ENCODE peak calls at places on chromosome 15, in five cellular contexts. K is breast epithelium, R is kidney, J is spleen, H is esophagus muscularis mucosa. A is an unnamed sample. For H3K9me3 and H3K4me1, the result is how much of the 10 kb centered on the place peaks cover.

GRCh38 chr15:84953726-84954125 is 27.9 kb upstream of the PDE8A start:
- DNase-seq in K (no peak), R (no peak), J (no peak), H (no peak), A (no peak)

GRCh38 chr15:80953953-80954778 is 35.5 kb downstream of the MESD start:
- DNase-seq in K (no peak), R (no peak), J (no peak), H (no peak), A (no peak)

GRCh38 chr15:39585871-39586301 is 5.0 kb downstream of the THBS1 start:
- DNase-seq in K (no peak), R (no peak), J (no peak), H (no peak), A (no peak)

GRCh38 chr15:64653757-64654156 is 121.6 kb downstream of the RBPMS2 start:
- DNase-seq in K (no peak), R (no peak), J (no peak), H (no peak), A (no peak)

GRCh38 chr15:74489518-74490338 is 28.8 kb upstream of the UBL7 start:
- DNase-seq in K (no peak), R (no peak), J (peak), H (no peak), A (peak)

GRCh38 chr15:40323953-40324937 is 753 bp downstream of the INAFM2 start:
- DNase-seq in K (no peak), R (peak), J (peak), H (no peak), A (peak)

GRCh38 chr15:77507911-77508310 is 87.2 kb downstream of the HMG20A start:
- DNase-seq in K (peak), R (no peak), J (no peak), H (no peak), A (no peak)

GRCh38 chr15:90860450-90860849 is 7.9 kb upstream of the FURIN start:
- DNase-seq in K (no peak), R (no peak), J (no peak), H (no peak), A (no peak)

GRCh38 chr15:101306341-101307047 is 11.4 kb upstream of the SNRPA1 start:
- DNase-seq in K (no peak), R (no peak), J (no peak), H (no peak), A (peak)

GRCh38 chr15:73605759-73606423 is 27.3 kb downstream of the NPTN start:
- DNase-seq in K (no peak), R (no peak), J (no peak), H (no peak), A (no peak)

GRCh38 chr15:66153549-66154415 is 99.8 kb downstream of the MEGF11 start:
- DNase-seq in K (no peak), R (no peak), J (no peak), H (no peak), A (no peak)

GRCh38 chr15:31216210-31216911 is 110.3 kb upstream of the KLF13 start:
- DNase-seq in K (peak), R (peak), J (peak), H (peak), A (peak)

GRCh38 chr15:67120009-67120838 is 54.8 kb downstream of the SMAD3 start:
- DNase-seq in K (no peak), R (no peak), J (no peak), H (no peak), A (no peak)

GRCh38 chr15:36177590-36178281 is 401.7 kb upstream of the CDIN1 start:
- DNase-seq in K (no peak), R (no peak), J (no peak), H (no peak), A (no peak)

GRCh38 chr15:43150171-43150929 is 17.0 kb downstream of the TMEM62 start:
- DNase-seq in K (no peak), R (no peak), J (no peak), H (no peak), A (no peak)

GRCh38 chr15:66936115-66936863 is 129.1 kb upstream of the SMAD3 start:
- DNase-seq in K (no peak), R (peak), J (no peak), H (no peak), A (no peak)

GRCh38 chr15:92821491-92822116 is 78.5 kb upstream of the CHD2 start:
- DNase-seq in K (no peak), R (no peak), J (no peak), H (no peak), A (no peak)

GRCh38 chr15:64209680-64210334 is 47.0 kb upstream of the PPIB start:
- DNase-seq in K (no peak), R (no peak), J (no peak), H (no peak), A (no peak)

GRCh38 chr15:62280625-62281024 is 115.5 kb upstream of the C2CD4B start:
- DNase-seq in K (no peak), R (no peak), J (no peak), H (peak), A (no peak)

GRCh38 chr15:29570931-29571727 is 251.1 kb downstream of the TJP1 start:
- DNase-seq in K (no peak), R (peak), J (no peak), H (peak), A (no peak)

GRCh38 chr15:68431792-68432401 is at the start of gene ITGA11:
- DNase-seq in K (peak), R (peak), J (no peak), H (peak), A (peak)

GRCh38 chr15:98002874-98003273 is 42.4 kb downstream of the ARRDC4 start:
- DNase-seq in K (no peak), R (no peak), J (no peak), H (no peak), A (no peak)

GRCh38 chr15:33026614-33027013 is 167.9 kb downstream of the FMN1 start:
- DNase-seq in K (peak), R (no peak), J (no peak), H (no peak), A (peak)

GRCh38 chr15:74454764-74455500 is 6.0 kb downstream of the UBL7 start:
- DNase-seq in K (no peak), R (no peak), J (no peak), H (no peak), A (no peak)

GRCh38 chr15:100172356-100173024 is 169.3 kb downstream of the ADAMTS17 start:
- DNase-seq in K (no peak), R (no peak), J (no peak), H (no peak), A (no peak)

GRCh38 chr15:84863480-84864428 is 20.7 kb upstream of the SLC28A1 start:
- DNase-seq in K (no peak), R (no peak), J (no peak), H (no peak), A (no peak)

GRCh38 chr15:84631706-84632272 is 22.3 kb downstream of the WDR73 start:
- DNase-seq in K (no peak), R (no peak), J (no peak), H (no peak), A (no peak)

GRCh38 chr15:48041454-48041853 is 79.3 kb upstream of the SLC24A5 start:
- DNase-seq in K (no peak), R (no peak), J (no peak), H (no peak), A (no peak)

GRCh38 chr15:101258238-101259144 is 6.6 kb upstream of the CHSY1 start:
- DNase-seq in K (no peak), R (no peak), J (peak), H (no peak), A (no peak)

GRCh38 chr15:63202858-63203257 is 13.5 kb downstream of the RAB8B start:
- DNase-seq in K (no peak), R (no peak), J (no peak), H (no peak), A (no peak)

GRCh38 chr15:38702178-38702912 is 137.7 kb upstream of the RASGRP1 start:
- DNase-seq in K (peak), R (peak), J (no peak), H (no peak), A (no peak)

GRCh38 chr15:66862878-66863335 is 160.9 kb downstream of the SMAD6 start:
- DNase-seq in K (peak), R (peak), J (peak), H (peak), A (peak)

GRCh38 chr15:70723927-70724326 is 39.4 kb downstream of the UACA start:
- DNase-seq in K (no peak), R (no peak), J (no peak), H (no peak), A (no peak)

GRCh38 chr15:29048011-29048410 is 162.2 kb downstream of the APBA2 start:
- DNase-seq in K (no peak), R (no peak), J (peak), H (no peak), A (peak)

DNA sequence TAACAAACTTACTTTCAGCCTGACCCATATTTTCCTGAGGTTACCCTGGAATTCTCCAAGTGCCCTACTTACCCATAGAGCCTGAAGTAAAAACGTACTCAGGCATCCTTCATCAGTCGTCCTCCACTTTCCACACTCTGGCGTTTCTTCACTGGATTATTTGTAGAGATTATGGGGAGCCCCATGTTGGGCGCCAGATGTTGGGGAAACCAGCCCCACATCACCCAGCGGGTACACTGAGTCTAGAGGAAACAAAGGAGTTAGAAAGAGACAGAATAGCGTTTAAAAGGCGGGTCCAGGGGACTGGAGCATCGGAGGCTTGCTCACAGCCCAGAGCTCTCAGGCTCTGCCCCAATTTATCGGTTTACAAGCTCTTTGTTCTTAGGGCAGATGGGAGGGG is 9.7 kb upstream of the SLC28A2 start:
- DNase-seq in K (no peak), R (no peak), J (no peak), H (no peak), A (no peak)
- H3K9me3 ChIP-seq in K (under half), R (under half), J (half or more), H (half or more), A (under half)

GRCh38 chr15:59232476-59232875 is 25.8 kb downstream of the LDHAL6B start:
- DNase-seq in K (no peak), R (no peak), J (no peak), H (peak), A (no peak)

GRCh38 chr15:59237119-59237853 is 30.6 kb downstream of the LDHAL6B start:
- DNase-seq in K (no peak), R (no peak), J (no peak), H (peak), A (no peak)

GRCh38 chr15:59237854-59238252 is 31.2 kb downstream of the LDHAL6B start:
- DNase-seq in K (no peak), R (no peak), J (no peak), H (no peak), A (no peak)

GRCh38 chr15:59236394-59236793 is 29.8 kb downstream of the LDHAL6B start:
- DNase-seq in K (no peak), R (no peak), J (no peak), H (peak), A (no peak)
- H3K27ac ChIP-seq in K (no peak), R (no peak), J (no peak), H (no peak), A (no peak)

GRCh38 chr15:50702762-50703334 is 16.3 kb upstream of the TRPM7 start:
- DNase-seq in K (no peak), R (no peak), J (no peak), H (no peak), A (no peak)
- H3K4me1 ChIP-seq in K (under half), R (under half), J (under half), H (under half), A (under half)

GRCh38 chr15:71785996-71786395 is 24.4 kb upstream of the NR2E3 start:
- DNase-seq in K (no peak), R (no peak), J (no peak), H (no peak), A (no peak)
- H3K9me3 ChIP-seq in K (under half), R (under half), J (under half), H (under half), A (under half)

DNA sequence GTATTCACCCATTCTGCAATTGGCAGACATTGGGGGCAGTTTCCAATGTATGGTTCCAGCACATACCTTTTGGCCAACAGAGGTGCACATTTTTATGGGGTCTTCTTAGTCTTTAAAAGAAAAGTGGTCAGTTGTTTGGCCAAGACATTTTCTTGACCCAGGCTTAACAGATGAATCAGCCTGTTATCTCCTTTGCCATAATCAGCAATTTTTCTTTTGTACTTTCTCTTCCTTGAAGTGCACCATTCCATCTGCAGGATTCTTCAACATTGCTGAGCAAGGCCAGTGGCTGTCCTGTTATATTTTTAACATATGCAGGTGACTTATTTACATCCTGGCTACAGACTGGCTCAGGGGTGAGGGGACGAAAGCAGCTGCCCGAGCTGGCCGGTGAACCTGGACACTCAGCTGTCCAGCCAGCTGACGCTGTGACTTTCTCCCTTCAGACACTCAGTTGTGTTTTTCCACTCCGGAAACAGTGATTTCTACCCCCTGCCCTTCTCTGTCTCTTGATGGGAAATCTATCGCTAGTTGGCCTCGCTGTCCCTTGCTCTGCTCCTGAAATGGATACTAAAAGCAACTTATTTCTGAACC is 96.5 kb upstream of the TNFAIP8L3 start:
- DNase-seq in K (no peak), R (no peak), J (no peak), H (no peak), A (no peak)
- H3K27ac ChIP-seq in K (peak), R (no peak), J (peak), H (no peak), A (no peak)

GRCh38 chr15:72231066-72231846 is at the start of gene PKM:
- DNase-seq in K (peak), R (peak), J (peak), H (peak), A (peak)
- H3K4me1 ChIP-seq in K (under half), R (under half), J (half or more), H (under half), A (under half)

GRCh38 chr15:96924570-96924969 is 594.1 kb downstream of the NR2F2 start:
- DNase-seq in K (no peak), R (no peak), J (no peak), H (no peak), A (no peak)
- H3K9me3 ChIP-seq in K (under half), R (under half), J (under half), H (under half), A (under half)

GRCh38 chr15:41895491-41895890 is 1.6 kb upstream of the SPTBN5 start:
- DNase-seq in K (no peak), R (no peak), J (no peak), H (no peak), A (no peak)

GRCh38 chr15:41893422-41894250 is at the start of gene SPTBN5:
- DNase-seq in K (peak), R (peak), J (no peak), H (no peak), A (no peak)

GRCh38 chr15:41892621-41893421 is 1.0 kb downstream of the SPTBN5 start:
- DNase-seq in K (peak), R (peak), J (no peak), H (no peak), A (peak)

GRCh38 chr15:41894791-41895463 is 1.1 kb upstream of the SPTBN5 start:
- DNase-seq in K (peak), R (peak), J (peak), H (no peak), A (peak)

DNA sequence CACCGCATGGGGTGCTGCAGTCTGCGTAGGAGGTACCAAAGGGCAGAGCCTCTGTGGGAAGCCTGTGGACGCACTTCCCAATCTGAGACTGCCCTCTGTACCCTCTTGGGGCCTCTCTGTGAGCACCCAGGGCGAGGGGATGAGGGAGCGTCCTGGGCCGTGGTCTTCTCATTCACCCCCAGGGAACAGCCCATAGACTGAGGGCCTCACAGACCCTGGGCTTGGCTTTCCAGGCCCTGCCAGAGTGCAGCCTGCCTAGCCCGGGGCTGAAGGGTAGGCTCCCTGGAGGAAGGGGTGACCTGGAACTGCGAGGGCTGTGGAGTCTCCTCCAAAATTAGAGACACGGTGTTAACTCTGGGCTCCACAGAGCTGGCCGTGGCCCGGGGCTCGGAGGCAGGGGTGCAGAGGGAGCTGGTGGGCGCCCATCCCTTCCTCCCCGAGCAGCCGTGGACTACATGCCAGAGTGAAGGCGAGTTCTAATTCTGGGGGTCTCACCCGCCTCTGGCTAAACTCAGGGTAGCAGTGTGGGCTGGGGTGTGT is 468 bp upstream of the SPTBN5 start:
- DNase-seq in K (no peak), R (peak), J (no peak), H (no peak), A (no peak)
- H3K27ac ChIP-seq in K (peak), R (peak), J (peak), H (peak), A (peak)

DNA sequence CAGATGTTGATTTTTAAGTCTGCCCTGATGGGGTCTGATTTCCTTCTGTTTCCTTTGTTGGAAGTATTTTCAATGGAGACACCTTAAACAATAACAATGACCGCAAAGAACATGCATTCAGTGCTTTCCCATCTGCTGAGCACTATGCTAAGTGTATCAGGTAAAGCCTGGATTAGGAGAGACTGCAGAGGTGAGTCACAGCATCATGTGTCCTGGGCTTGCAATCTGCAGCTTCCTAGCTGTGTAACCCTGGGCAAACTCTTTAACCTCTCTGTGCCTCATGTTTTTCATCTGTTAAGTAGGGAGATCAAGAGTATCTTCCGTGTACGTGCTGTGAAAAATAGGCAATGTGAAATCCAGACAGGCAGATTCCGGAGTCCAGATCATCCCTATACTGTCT is 13.3 kb upstream of the CHRNB4 start:
- DNase-seq in K (no peak), R (no peak), J (no peak), H (no peak), A (no peak)
- H3K4me1 ChIP-seq in K (under half), R (under half), J (under half), H (under half), A (under half)

GRCh38 chr15:25057574-25057973 is 102.8 kb downstream of the SNRPN start:
- DNase-seq in K (peak), R (no peak), J (peak), H (no peak), A (no peak)
- H3K9me3 ChIP-seq in K (half or more), R (half or more), J (half or more), H (half or more), A (half or more)

A was measured in upper lobe of right lung.